ENCODE peak calls at places on chromosomes 3 and 15, in seven cellular contexts. J, N, T, U, Y, K and M are unnamed samples. For H3K36me3, the result is how much of the 10 kb centered on the place peaks cover.

GRCh38 chr3:166844329-166844728 is 535.8 kb downstream of the ZBBX start:
- DNase-seq in J (no peak), N (no peak), T (no peak), U (no peak), Y (no peak), K (no peak), M (no peak)

GRCh38 chr15:41561777-41562145 is 2.7 kb downstream of the TYRO3 start:
- DNase-seq in J (no peak), N (peak), T (no peak), U (peak), Y (peak), K (no peak), M (no peak)

GRCh38 chr3:27659279-27660021 is 62.7 kb downstream of the EOMES start:
- DNase-seq in J (peak), N (peak), T (peak), U (peak), Y (peak), K (peak), M (no peak)

GRCh38 chr15:41115652-41116115 is 396 bp downstream of the INO80 start:
- DNase-seq in J (peak), N (peak), T (no peak), U (peak), Y (peak), K (peak), M (no peak)

GRCh38 chr3:140595295-140595694 is 82.6 kb upstream of the TRIM42 start:
- DNase-seq in J (no peak), N (no peak), T (no peak), U (no peak), Y (peak), K (no peak), M (no peak)

GRCh38 chr3:15498461-15499214 is 22.9 kb downstream of the COLQ start:
- DNase-seq in J (no peak), N (no peak), T (peak), U (no peak), Y (no peak), K (no peak), M (no peak)

GRCh38 chr3:4908769-4909156 is 70.5 kb upstream of the BHLHE40 start:
- DNase-seq in J (no peak), N (no peak), T (no peak), U (no peak), Y (no peak), K (no peak), M (no peak)

GRCh38 chr15:86317379-86317745 is 237.7 kb downstream of the AGBL1 start:
- DNase-seq in J (no peak), N (no peak), T (no peak), U (no peak), Y (no peak), K (no peak), M (no peak)

GRCh38 chr15:28955160-28955502 is 69.4 kb downstream of the APBA2 start:
- DNase-seq in J (no peak), N (no peak), T (peak), U (peak), Y (no peak), K (no peak), M (no peak)

GRCh38 chr3:61015840-61016239 is 235.4 kb downstream of the FHIT start:
- DNase-seq in J (no peak), N (no peak), T (no peak), U (no peak), Y (no peak), K (no peak), M (no peak)

GRCh38 chr3:64627471-64628321 is 60.1 kb downstream of the ADAMTS9 start:
- DNase-seq in J (no peak), N (no peak), T (no peak), U (peak), Y (no peak), K (no peak), M (no peak)

GRCh38 chr3:31699309-31699953 is 166.7 kb downstream of the STT3B start:
- DNase-seq in J (no peak), N (no peak), T (no peak), U (no peak), Y (no peak), K (no peak), M (no peak)

GRCh38 chr3:19348929-19349564 is 200.7 kb downstream of the KCNH8 start:
- DNase-seq in J (peak), N (no peak), T (peak), U (peak), Y (no peak), K (no peak), M (no peak)

GRCh38 chr3:125513490-125514115 is 6.4 kb downstream of the SNX4 start:
- DNase-seq in J (no peak), N (no peak), T (no peak), U (no peak), Y (no peak), K (no peak), M (no peak)

GRCh38 chr15:101153801-101154656 is 97.8 kb downstream of the CHSY1 start:
- DNase-seq in J (no peak), N (no peak), T (no peak), U (no peak), Y (no peak), K (no peak), M (no peak)

GRCh38 chr15:101134780-101135179 is 117.1 kb downstream of the CHSY1 start:
- DNase-seq in J (no peak), N (no peak), T (no peak), U (no peak), Y (no peak), K (no peak), M (no peak)

GRCh38 chr3:133986302-133986701 is 43.4 kb downstream of the SLCO2A1 start:
- DNase-seq in J (no peak), N (no peak), T (no peak), U (no peak), Y (no peak), K (no peak), M (no peak)

DNA sequence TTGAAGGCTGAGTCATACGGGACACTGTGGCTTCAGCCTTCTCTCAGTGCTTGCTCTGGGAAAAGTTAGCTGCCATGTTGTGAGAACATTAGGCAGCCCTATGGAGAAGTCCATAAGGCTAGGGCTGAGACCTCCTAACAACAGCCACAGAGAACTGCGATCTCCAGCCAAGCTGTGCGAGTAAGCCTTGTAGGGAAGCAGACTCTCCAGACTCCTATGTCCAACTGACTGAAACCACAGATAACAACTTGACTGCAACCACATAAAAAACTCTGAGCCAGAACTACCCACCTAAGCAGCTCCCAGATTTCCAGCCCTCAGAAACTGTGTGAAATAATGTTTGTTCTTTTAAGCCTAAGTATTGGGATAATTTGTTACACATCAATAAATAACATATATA is 40.7 kb downstream of the DENND6A start:
- DNase-seq in J (no peak), N (no peak), T (no peak), U (no peak), Y (no peak), K (no peak), M (no peak)
- H3K36me3 ChIP-seq in J (under half), N (half or more), T (under half), U (under half), Y (under half), K (under half), M (under half)

DNA sequence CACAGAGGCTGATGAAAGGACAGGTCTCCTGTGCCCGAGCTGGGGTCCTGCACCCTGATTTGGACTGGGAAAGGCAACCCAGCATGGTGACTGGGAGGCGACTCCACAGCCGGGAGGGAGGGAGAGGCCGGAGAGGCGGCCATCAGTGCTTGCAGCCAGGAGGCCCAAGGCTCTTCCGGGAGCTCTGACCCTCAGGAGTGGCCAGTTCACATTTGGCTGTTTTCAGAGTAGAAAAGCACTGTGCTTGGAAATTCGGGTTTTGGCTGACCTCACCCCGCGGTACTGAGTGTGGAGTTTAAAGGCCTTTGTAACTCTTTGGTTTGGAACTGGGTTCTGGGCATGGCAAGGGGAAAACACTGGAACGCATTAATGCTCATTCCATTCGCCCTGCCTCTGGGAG is 31.9 kb downstream of the SMAD6 start:
- DNase-seq in J (no peak), N (no peak), T (no peak), U (no peak), Y (no peak), K (no peak), M (no peak)
- H3K36me3 ChIP-seq in J (under half), N (under half), T (under half), U (under half), Y (under half), K (under half), M (under half)

DNA sequence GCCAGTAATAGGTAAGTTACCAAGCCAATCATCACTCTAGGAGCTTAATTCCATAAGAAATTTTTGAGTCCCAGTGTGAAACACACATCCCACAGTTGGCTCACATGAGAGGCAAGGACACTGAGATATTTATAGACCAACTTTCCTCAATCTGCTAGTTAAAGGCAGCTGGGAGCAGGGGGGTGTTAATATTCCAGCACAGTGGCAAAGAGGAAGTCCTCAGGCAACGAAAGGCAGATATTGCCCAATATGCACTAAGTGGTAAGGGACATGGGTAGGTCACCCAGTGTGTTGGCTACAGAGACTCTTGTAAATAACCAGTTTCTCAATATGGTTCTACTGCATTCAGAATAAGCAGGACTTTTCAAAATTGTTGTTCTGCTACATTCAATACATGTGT is 61.0 kb downstream of the TOP2B start:
- DNase-seq in J (peak), N (no peak), T (no peak), U (no peak), Y (peak), K (peak), M (no peak)
- H3K36me3 ChIP-seq in J (under half), N (half or more), T (half or more), U (under half), Y (under half), K (under half), M (under half)

GRCh38 chr3:39099738-39100499 is 7.5 kb downstream of the GORASP1 start:
- DNase-seq in J (no peak), N (no peak), T (no peak), U (no peak), Y (no peak), K (no peak), M (no peak)
- H3K36me3 ChIP-seq in J (under half), N (half or more), T (half or more), U (under half), Y (under half), K (half or more), M (under half)

GRCh38 chr15:25246641-25247417 is 192.0 kb downstream of the UBE3A start:
- DNase-seq in J (no peak), N (no peak), T (no peak), U (no peak), Y (no peak), K (no peak), M (no peak)

GRCh38 chr15:25243800-25244097 is 195.1 kb downstream of the UBE3A start:
- DNase-seq in J (no peak), N (peak), T (no peak), U (no peak), Y (peak), K (no peak), M (no peak)

GRCh38 chr15:25245801-25246622 is 192.8 kb downstream of the UBE3A start:
- DNase-seq in J (no peak), N (no peak), T (no peak), U (no peak), Y (no peak), K (no peak), M (no peak)

GRCh38 chr15:25242957-25243799 is 195.6 kb downstream of the UBE3A start:
- DNase-seq in J (no peak), N (peak), T (no peak), U (no peak), Y (peak), K (no peak), M (no peak)

DNA sequence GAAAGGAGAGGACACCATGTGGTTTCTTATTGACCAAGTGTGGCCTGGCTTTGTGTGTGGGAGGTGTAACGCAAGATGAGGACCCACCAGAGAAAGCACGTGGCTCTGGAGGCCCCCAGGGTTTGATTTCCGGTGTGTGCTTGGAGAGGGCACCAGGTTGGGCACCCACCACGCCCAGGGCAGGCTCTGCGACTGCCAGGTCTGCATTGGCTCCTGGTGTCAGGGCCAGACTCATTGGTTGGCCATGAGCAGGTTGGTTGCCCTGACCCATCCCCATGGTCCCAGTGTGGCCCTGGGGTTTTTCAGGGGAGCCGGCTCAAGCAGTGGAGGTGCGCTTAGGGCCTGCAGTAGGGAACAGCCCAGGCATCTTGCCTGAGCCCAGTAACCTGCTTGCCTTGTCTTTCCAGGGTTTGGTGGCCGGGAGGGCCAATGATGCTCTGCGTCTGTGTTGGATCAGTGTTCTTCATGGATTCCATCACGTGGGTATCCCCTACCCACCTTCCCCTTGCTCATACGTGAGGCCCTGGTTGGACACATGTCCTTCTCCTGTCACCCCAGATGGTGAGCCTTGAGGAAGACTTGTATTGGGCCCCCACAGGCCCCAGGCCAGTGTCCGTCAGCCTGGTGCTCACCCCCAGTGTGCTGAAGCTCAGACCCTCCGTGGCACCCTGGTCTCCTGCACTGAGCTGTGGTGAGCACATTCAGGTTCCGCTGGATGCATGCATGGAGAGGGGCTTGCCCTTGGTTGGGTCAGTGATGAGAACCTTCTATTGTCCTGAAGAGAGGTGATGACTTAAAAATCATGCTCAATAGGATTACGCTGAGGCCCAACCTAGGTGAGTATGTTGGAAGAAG is 193.9 kb downstream of the UBE3A start:
- DNase-seq in J (no peak), N (peak), T (no peak), U (no peak), Y (peak), K (no peak), M (no peak)
- H3K36me3 ChIP-seq in J (under half), N (under half), T (under half), U (under half), Y (under half), K (under half), M (under half)

GRCh38 chr3:37248179-37248578 is 73.8 kb upstream of the LRRFIP2 start:
- DNase-seq in J (no peak), N (no peak), T (no peak), U (no peak), Y (no peak), K (no peak), M (no peak)
- H3K36me3 ChIP-seq in J (under half), N (under half), T (under half), U (under half), Y (under half), K (under half), M (under half)

GRCh38 chr15:90271459-90272166 is 6.1 kb downstream of the NGRN start:
- DNase-seq in J (no peak), N (no peak), T (no peak), U (no peak), Y (no peak), K (no peak), M (no peak)
- H3K36me3 ChIP-seq in J (under half), N (half or more), T (half or more), U (under half), Y (under half), K (under half), M (half or more)

DNA sequence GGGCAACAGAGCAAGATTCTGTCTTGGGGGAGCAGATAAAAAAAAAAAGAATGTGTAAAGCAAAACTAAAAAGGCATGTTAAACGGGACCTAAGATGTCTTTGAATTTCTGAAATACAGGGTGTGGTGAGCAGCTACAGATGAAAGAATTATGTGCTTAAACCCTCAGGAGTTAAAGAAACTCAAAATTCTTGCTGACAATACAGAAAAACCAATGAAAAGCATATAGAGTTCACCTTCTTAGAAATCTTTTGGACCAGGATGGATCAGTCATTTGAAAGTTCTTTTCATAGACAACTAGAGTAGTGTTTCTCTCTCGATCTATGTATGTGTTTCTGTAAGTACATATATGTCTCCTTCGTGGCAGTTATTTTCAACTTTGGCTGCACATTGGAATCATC is 31.4 kb downstream of the TUBGCP4 start:
- DNase-seq in J (no peak), N (no peak), T (no peak), U (no peak), Y (no peak), K (no peak), M (no peak)
- H3K36me3 ChIP-seq in J (half or more), N (half or more), T (half or more), U (under half), Y (under half), K (under half), M (half or more)

GRCh38 chr3:43347774-43348173 is 61.4 kb downstream of the SNRK start:
- DNase-seq in J (no peak), N (no peak), T (no peak), U (no peak), Y (no peak), K (no peak), M (no peak)
- H3K36me3 ChIP-seq in J (under half), N (half or more), T (half or more), U (under half), Y (under half), K (under half), M (under half)